ENCODE peak calls at places on chromosomes 12 and 14, in eight cellular contexts. One of them, this sample, is unnamed.
A peak's percentile ranks its signal among the peaks of the same experiment; 100 is the strongest.

GRCh38 chr12:5204831-5205230 is 161.2 kb downstream of the KCNA5 start:
- DNase-seq in HCT116: no peak
- DNase-seq in HepG2: no peak
- DNase-seq in ovary: no peak
- DNase-seq in adrenal gland: no peak
- DNase-seq in A549: no peak
- DNase-seq in GM12878: no peak
- DNase-seq in heart left ventricle: no peak
- DNase-seq in this sample: no peak

GRCh38 chr12:123149828-123150272 is 1.0 kb downstream of the PITPNM2 start:
- DNase-seq in HCT116: no peak
- DNase-seq in HepG2: no peak
- DNase-seq in ovary: peak; percentile 48
- DNase-seq in adrenal gland: peak; percentile 45
- DNase-seq in A549: peak; percentile 23
- DNase-seq in GM12878: no peak
- DNase-seq in heart left ventricle: no peak
- DNase-seq in this sample: no peak

GRCh38 chr12:79251356-79251755 is 386.8 kb downstream of the SYT1 start:
- DNase-seq in HCT116: no peak
- DNase-seq in HepG2: no peak
- DNase-seq in ovary: no peak
- DNase-seq in adrenal gland: no peak
- DNase-seq in A549: no peak
- DNase-seq in GM12878: no peak
- DNase-seq in heart left ventricle: no peak
- DNase-seq in this sample: no peak

GRCh38 chr14:105999361-106000028 is 473.1 kb downstream of the TMEM121 start:
- DNase-seq in HCT116: peak; percentile 24
- DNase-seq in HepG2: peak; percentile 50
- DNase-seq in ovary: no peak
- DNase-seq in adrenal gland: no peak
- DNase-seq in A549: peak; percentile 84
- DNase-seq in GM12878: no peak
- DNase-seq in heart left ventricle: peak; percentile 86
- DNase-seq in this sample: peak; percentile 68

GRCh38 chr12:15005064-15005463 is 32.2 kb downstream of the PDE6H start:
- DNase-seq in HCT116: no peak
- DNase-seq in HepG2: no peak
- DNase-seq in ovary: no peak
- DNase-seq in adrenal gland: no peak
- DNase-seq in A549: no peak
- DNase-seq in GM12878: no peak
- DNase-seq in heart left ventricle: no peak
- DNase-seq in this sample: no peak

GRCh38 chr14:102554835-102555819 is 37.3 kb upstream of the RCOR1 start:
- DNase-seq in HCT116: no peak
- DNase-seq in HepG2: no peak
- DNase-seq in ovary: no peak
- DNase-seq in adrenal gland: peak; percentile 40
- DNase-seq in A549: no peak
- DNase-seq in GM12878: no peak
- DNase-seq in heart left ventricle: peak; percentile 72
- DNase-seq in this sample: peak; percentile 53

GRCh38 chr12:227923-228845 is 14.2 kb upstream of the SLC6A12 start:
- DNase-seq in HCT116: no peak
- DNase-seq in HepG2: no peak
- DNase-seq in ovary: no peak
- DNase-seq in adrenal gland: no peak
- DNase-seq in A549: no peak
- DNase-seq in GM12878: no peak
- DNase-seq in heart left ventricle: no peak
- DNase-seq in this sample: no peak

GRCh38 chr14:92976268-92976667 is 53.3 kb downstream of the CHGA start:
- DNase-seq in HCT116: no peak
- DNase-seq in HepG2: no peak
- DNase-seq in ovary: no peak
- DNase-seq in adrenal gland: no peak
- DNase-seq in A549: no peak
- DNase-seq in GM12878: no peak
- DNase-seq in heart left ventricle: no peak
- DNase-seq in this sample: no peak

DNA sequence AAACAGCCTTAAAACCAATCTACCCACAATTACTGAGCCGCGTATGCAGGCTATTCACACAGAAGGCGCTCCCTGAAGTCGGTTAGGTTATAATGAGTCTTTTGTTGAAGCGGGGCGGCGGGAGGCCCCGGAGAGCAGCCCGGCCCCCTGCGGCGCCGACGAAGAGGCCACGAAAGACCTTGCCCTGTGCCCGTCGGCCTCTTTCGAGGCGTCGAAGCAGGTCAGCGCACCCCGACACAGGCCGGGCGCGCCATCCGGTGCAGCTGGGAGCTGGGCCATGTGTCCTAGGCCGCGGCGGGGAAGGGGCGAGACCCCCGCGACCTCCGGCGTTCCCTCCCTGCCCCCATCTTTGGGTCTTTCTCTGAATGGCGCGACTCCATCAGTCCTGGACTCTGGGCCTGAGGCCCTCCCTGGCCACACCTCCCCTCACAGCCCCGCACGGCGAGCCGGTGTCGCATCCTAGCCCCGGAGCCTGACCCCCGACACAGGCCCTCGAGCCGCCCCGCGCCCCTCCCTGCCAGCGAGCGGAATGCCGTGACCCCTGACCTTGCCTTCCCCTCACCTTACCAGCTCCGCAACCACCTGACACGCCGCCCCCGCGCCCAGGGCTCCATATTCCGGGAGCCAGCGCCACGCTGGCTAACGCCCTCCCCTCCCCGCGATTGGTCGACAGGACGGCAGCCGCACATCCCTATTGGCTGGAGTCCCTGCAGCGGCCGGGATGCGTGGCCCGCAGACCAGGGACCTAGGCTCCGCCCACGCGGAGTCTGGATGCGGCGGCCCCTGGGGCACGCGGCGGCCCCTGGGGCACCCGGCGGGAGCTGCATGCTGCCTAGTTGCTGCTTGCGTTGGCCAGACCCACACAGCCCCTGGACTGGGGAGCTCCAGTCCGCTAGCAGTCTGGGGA is at the start of gene SLC11A2:
- DNase-seq in HCT116: peak; percentile 86
- DNase-seq in HepG2: peak; percentile 94
- DNase-seq in ovary: peak; percentile 94
- DNase-seq in adrenal gland: peak; percentile 97
- DNase-seq in A549: peak; percentile 96
- DNase-seq in GM12878: peak; percentile 72
- DNase-seq in heart left ventricle: peak; percentile 97
- DNase-seq in this sample: peak; percentile 96
- TF ChIP-seq POLR2A in HCT116: peak; percentile 90
- TF ChIP-seq POLR2A in HepG2: peak; percentile 83
- TF ChIP-seq POLR2A in ovary: peak; percentile 43
- TF ChIP-seq POLR2A in adrenal gland: peak; percentile 44
- TF ChIP-seq POLR2A in A549: peak; percentile 92
- TF ChIP-seq POLR2A in GM12878: peak; percentile 83
- TF ChIP-seq POLR2A in heart left ventricle: no peak
- TF ChIP-seq POLR2A in this sample: no peak

DNA sequence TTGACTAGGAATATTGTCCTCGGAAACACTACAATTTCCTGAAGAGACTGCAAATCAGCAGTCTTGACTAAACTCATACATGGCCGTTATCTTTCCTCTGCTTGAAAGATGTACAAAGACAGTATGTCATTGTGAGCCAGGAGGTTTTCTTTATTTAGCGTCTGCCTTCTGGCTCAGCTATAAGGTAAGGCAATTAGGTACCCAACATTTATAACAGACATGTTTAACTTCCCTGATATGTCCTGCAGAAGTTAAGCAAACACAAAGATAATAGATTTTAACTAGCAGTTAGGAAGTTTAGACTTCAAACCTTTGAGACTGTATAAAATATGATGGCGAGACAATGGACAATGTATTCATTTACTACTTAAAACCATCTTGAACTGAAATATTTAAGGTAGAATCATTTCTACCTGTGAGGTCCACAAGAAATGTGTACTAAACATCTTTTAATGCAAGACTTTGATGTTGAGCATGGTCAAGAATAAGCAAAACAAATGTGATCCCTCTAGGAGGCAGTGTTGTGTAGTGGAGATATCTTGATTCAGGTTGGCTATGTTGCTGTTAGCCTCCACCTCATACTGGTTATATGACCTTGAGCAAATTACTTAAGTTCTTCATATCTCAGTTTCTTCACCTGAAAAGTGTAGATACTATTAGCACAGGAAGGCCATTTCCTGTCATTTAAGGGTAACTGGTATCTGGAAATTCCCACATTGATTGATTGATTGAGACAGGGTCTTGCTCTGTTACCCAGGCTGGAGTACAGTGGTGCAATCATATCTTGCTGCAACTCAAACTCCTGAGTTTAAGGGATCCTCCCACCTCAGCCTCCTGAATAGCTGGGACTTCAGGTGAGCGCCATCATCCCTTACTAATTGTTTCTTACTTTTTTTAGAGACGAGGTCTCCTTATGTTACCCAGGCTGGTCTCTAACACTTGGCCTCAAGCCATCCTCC is 96.3 kb upstream of the EEA1 start:
- DNase-seq in HCT116: peak; percentile 45
- DNase-seq in HepG2: no peak
- DNase-seq in ovary: no peak
- DNase-seq in adrenal gland: no peak
- DNase-seq in A549: peak; percentile 59
- DNase-seq in GM12878: peak; percentile 63
- DNase-seq in heart left ventricle: no peak
- DNase-seq in this sample: no peak
- TF ChIP-seq CTCF in HCT116: peak; percentile 49
- TF ChIP-seq CTCF in HepG2: peak; percentile 76
- TF ChIP-seq CTCF in ovary: no peak
- TF ChIP-seq CTCF in adrenal gland: peak; percentile 54
- TF ChIP-seq CTCF in A549: peak; percentile 61
- TF ChIP-seq CTCF in GM12878: peak; percentile 69
- TF ChIP-seq CTCF in heart left ventricle: peak; percentile 40
- TF ChIP-seq CTCF in this sample: no peak

GRCh38 chr14:61466249-61466904 is 145.0 kb downstream of the PRKCH start:
- DNase-seq in HCT116: no peak
- DNase-seq in HepG2: peak; percentile 69
- DNase-seq in ovary: peak; percentile 84
- DNase-seq in adrenal gland: peak; percentile 87
- DNase-seq in A549: peak; percentile 75
- DNase-seq in GM12878: no peak
- DNase-seq in heart left ventricle: peak; percentile 80
- DNase-seq in this sample: no peak
- TF ChIP-seq POLR2A in HCT116: no peak
- TF ChIP-seq POLR2A in HepG2: no peak
- TF ChIP-seq POLR2A in ovary: no peak
- TF ChIP-seq POLR2A in adrenal gland: no peak
- TF ChIP-seq POLR2A in A549: no peak
- TF ChIP-seq POLR2A in GM12878: no peak
- TF ChIP-seq POLR2A in heart left ventricle: no peak
- TF ChIP-seq POLR2A in this sample: no peak

GRCh38 chr12:104827587-104827986 is 130.5 kb downstream of the SLC41A2 start:
- DNase-seq in HCT116: no peak
- DNase-seq in HepG2: no peak
- DNase-seq in ovary: no peak
- DNase-seq in adrenal gland: no peak
- DNase-seq in A549: no peak
- DNase-seq in GM12878: no peak
- DNase-seq in heart left ventricle: no peak
- DNase-seq in this sample: no peak

GRCh38 chr12:104828015-104828414 is 130.1 kb downstream of the SLC41A2 start:
- DNase-seq in HCT116: no peak
- DNase-seq in HepG2: no peak
- DNase-seq in ovary: no peak
- DNase-seq in adrenal gland: no peak
- DNase-seq in A549: no peak
- DNase-seq in GM12878: no peak
- DNase-seq in heart left ventricle: peak; percentile 52
- DNase-seq in this sample: no peak

GRCh38 chr12:104823985-104824441 is 134.1 kb downstream of the SLC41A2 start:
- DNase-seq in HCT116: peak; percentile 22
- DNase-seq in HepG2: no peak
- DNase-seq in ovary: no peak
- DNase-seq in adrenal gland: no peak
- DNase-seq in A549: peak; percentile 20
- DNase-seq in GM12878: no peak
- DNase-seq in heart left ventricle: no peak
- DNase-seq in this sample: no peak

DNA sequence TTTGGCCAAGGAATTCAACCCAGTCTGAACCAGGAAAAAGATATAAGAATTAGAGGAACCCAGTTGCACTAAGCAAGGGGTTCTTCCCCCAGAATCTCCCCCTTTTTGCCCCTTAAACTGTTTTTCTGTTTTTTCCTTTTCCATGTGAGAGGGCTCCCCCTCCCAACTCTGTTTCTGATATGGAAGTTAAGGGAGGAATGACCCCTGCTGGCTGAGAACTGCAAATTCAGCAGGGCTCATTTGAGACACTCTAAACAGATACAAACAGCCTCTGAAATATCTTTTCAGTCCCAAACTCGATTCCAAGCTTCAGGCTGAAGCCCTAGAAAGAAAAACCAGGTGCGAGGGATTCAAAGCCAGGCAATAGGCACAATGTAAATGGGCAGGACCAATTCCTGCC is 132.7 kb downstream of the SLC41A2 start:
- DNase-seq in HCT116: no peak
- DNase-seq in HepG2: no peak
- DNase-seq in ovary: no peak
- DNase-seq in adrenal gland: no peak
- DNase-seq in A549: peak; percentile 36
- DNase-seq in GM12878: no peak
- DNase-seq in heart left ventricle: no peak
- DNase-seq in this sample: no peak
- TF ChIP-seq CTCF in HCT116: peak; percentile 51
- TF ChIP-seq CTCF in HepG2: no peak
- TF ChIP-seq CTCF in ovary: no peak
- TF ChIP-seq CTCF in adrenal gland: no peak
- TF ChIP-seq CTCF in A549: peak; percentile 16
- TF ChIP-seq CTCF in GM12878: peak; percentile 27
- TF ChIP-seq CTCF in heart left ventricle: no peak
- TF ChIP-seq CTCF in this sample: no peak